ENCODE peak calls at places on chromosome 6, in six cellular contexts. One of them, this sample, is unnamed.

GRCh38 chr6:56915832-56916231 is 39.1 kb upstream of the BEND6 start:
- DNase-seq in GM12892: no peak
- DNase-seq in NCI-H1436: no peak
- DNase-seq in CD4-positive, alpha-beta memory T cell: no peak
- DNase-seq in germinal center: no peak
- DNase-seq in memory B cell: no peak
- DNase-seq in this sample: no peak

GRCh38 chr6:140817176-140817575 is 1315.5 kb upstream of the GJE1 start:
- DNase-seq in GM12892: no peak
- DNase-seq in NCI-H1436: no peak
- DNase-seq in CD4-positive, alpha-beta memory T cell: no peak
- DNase-seq in germinal center: no peak
- DNase-seq in memory B cell: no peak
- DNase-seq in this sample: no peak

GRCh38 chr6:104704191-104704590 is 155.5 kb downstream of the HACE1 start:
- DNase-seq in GM12892: no peak
- DNase-seq in NCI-H1436: no peak
- DNase-seq in CD4-positive, alpha-beta memory T cell: no peak
- DNase-seq in germinal center: no peak
- DNase-seq in memory B cell: no peak
- DNase-seq in this sample: no peak

GRCh38 chr6:45548657-45549515 is 171.2 kb upstream of the SUPT3H start:
- DNase-seq in GM12892: peak
- DNase-seq in NCI-H1436: peak
- DNase-seq in CD4-positive, alpha-beta memory T cell: no peak
- DNase-seq in germinal center: peak
- DNase-seq in memory B cell: peak
- DNase-seq in this sample: peak

GRCh38 chr6:39821739-39822532 is 29.8 kb downstream of the DAAM2 start:
- DNase-seq in GM12892: no peak
- DNase-seq in NCI-H1436: no peak
- DNase-seq in CD4-positive, alpha-beta memory T cell: no peak
- DNase-seq in germinal center: no peak
- DNase-seq in memory B cell: no peak
- DNase-seq in this sample: no peak

GRCh38 chr6:16322666-16323312 is 84.4 kb downstream of the GMPR start:
- DNase-seq in GM12892: no peak
- DNase-seq in NCI-H1436: peak
- DNase-seq in CD4-positive, alpha-beta memory T cell: peak
- DNase-seq in germinal center: peak
- DNase-seq in memory B cell: peak
- DNase-seq in this sample: no peak

GRCh38 chr6:127566119-127566518 is 10.9 kb upstream of the C6orf58 start:
- DNase-seq in GM12892: no peak
- DNase-seq in NCI-H1436: no peak
- DNase-seq in CD4-positive, alpha-beta memory T cell: no peak
- DNase-seq in germinal center: no peak
- DNase-seq in memory B cell: no peak
- DNase-seq in this sample: no peak

GRCh38 chr6:167683028-167683862 is 143.5 kb upstream of the AFDN start:
- DNase-seq in GM12892: no peak
- DNase-seq in NCI-H1436: no peak
- DNase-seq in CD4-positive, alpha-beta memory T cell: no peak
- DNase-seq in germinal center: no peak
- DNase-seq in memory B cell: no peak
- DNase-seq in this sample: no peak

GRCh38 chr6:14035448-14035847 is 82.1 kb upstream of the CD83 start:
- DNase-seq in GM12892: no peak
- DNase-seq in NCI-H1436: no peak
- DNase-seq in CD4-positive, alpha-beta memory T cell: no peak
- DNase-seq in germinal center: no peak
- DNase-seq in memory B cell: no peak
- DNase-seq in this sample: no peak

GRCh38 chr6:107228754-107229153 is 113.4 kb upstream of the BEND3 start:
- DNase-seq in GM12892: no peak
- DNase-seq in NCI-H1436: no peak
- DNase-seq in CD4-positive, alpha-beta memory T cell: no peak
- DNase-seq in germinal center: no peak
- DNase-seq in memory B cell: no peak
- DNase-seq in this sample: no peak

GRCh38 chr6:150560884-150561219 is 38.8 kb upstream of the PLEKHG1 start:
- DNase-seq in GM12892: no peak
- DNase-seq in NCI-H1436: no peak
- DNase-seq in CD4-positive, alpha-beta memory T cell: no peak
- DNase-seq in germinal center: no peak
- DNase-seq in memory B cell: no peak
- DNase-seq in this sample: no peak